ENCODE peak calls at places on chromosomes 7 and 10, in four cellular contexts. One of them, this sample, is unnamed.

GRCh38 chr10:111739160-111739712 is 444.3 kb downstream of the GPAM start:
- DNase-seq in fibroblast of the aortic adventitia: no peak
- DNase-seq in NCI-H1417 treated with DMSO at 0.1 percent for 48 hours: no peak
- DNase-seq in NCI-H1092: no peak
- DNase-seq in this sample: no peak

GRCh38 chr10:125001313-125002043 is 59.6 kb downstream of the ZRANB1 start:
- DNase-seq in fibroblast of the aortic adventitia: no peak
- DNase-seq in NCI-H1417 treated with DMSO at 0.1 percent for 48 hours: no peak
- DNase-seq in NCI-H1092: no peak
- DNase-seq in this sample: no peak

GRCh38 chr7:36011588-36011965 is 141.5 kb upstream of the EEPD1 start:
- DNase-seq in fibroblast of the aortic adventitia: no peak
- DNase-seq in NCI-H1417 treated with DMSO at 0.1 percent for 48 hours: no peak
- DNase-seq in NCI-H1092: no peak
- DNase-seq in this sample: no peak

GRCh38 chr10:10816453-10816852 is 201.2 kb upstream of the CELF2 start:
- DNase-seq in fibroblast of the aortic adventitia: peak
- DNase-seq in NCI-H1417 treated with DMSO at 0.1 percent for 48 hours: no peak
- DNase-seq in NCI-H1092: no peak
- DNase-seq in this sample: no peak

GRCh38 chr10:51879238-51879637 is 179.8 kb upstream of the CSTF2T start:
- DNase-seq in fibroblast of the aortic adventitia: peak
- DNase-seq in NCI-H1417 treated with DMSO at 0.1 percent for 48 hours: no peak
- DNase-seq in NCI-H1092: no peak
- DNase-seq in this sample: peak

GRCh38 chr10:70677620-70678249 is 5.4 kb downstream of the ADAMTS14 start:
- DNase-seq in fibroblast of the aortic adventitia: no peak
- DNase-seq in NCI-H1417 treated with DMSO at 0.1 percent for 48 hours: no peak
- DNase-seq in NCI-H1092: no peak
- DNase-seq in this sample: no peak

GRCh38 chr7:12670071-12670729 is 17.2 kb upstream of the ARL4A start:
- DNase-seq in fibroblast of the aortic adventitia: peak
- DNase-seq in NCI-H1417 treated with DMSO at 0.1 percent for 48 hours: no peak
- DNase-seq in NCI-H1092: no peak
- DNase-seq in this sample: no peak

GRCh38 chr7:2934984-2935740 is 91.1 kb upstream of the GNA12 start:
- DNase-seq in fibroblast of the aortic adventitia: no peak
- DNase-seq in NCI-H1417 treated with DMSO at 0.1 percent for 48 hours: no peak
- DNase-seq in NCI-H1092: no peak
- DNase-seq in this sample: no peak

GRCh38 chr7:41786943-41787342 is 84.1 kb upstream of the INHBA start:
- DNase-seq in fibroblast of the aortic adventitia: no peak
- DNase-seq in NCI-H1417 treated with DMSO at 0.1 percent for 48 hours: no peak
- DNase-seq in NCI-H1092: no peak
- DNase-seq in this sample: no peak

This sample was measured in dermis blood vessel endothelial cell.